ENCODE peak calls at places on chromosome 9, in nine cellular contexts. A is HCT116; D is hypothalamus; N is T-cell; G is CD8-positive, alpha-beta memory T cell; E is NCI-H1417 treated with DMSO at 0.1 percent for 48 hours; B is activated gamma-delta T cell; Y is nucleus accumbens; R is HFF-Myc. I is an unnamed sample.

GRCh38 chr9:30039712-30040111 is 2344.7 kb upstream of the ACO1 start:
- DNase-seq in A (no peak), D (no peak), N (no peak), G (no peak), E (no peak), B (no peak), Y (no peak), R (no peak), I (no peak)

GRCh38 chr9:131677445-131678180 is 62.3 kb downstream of the RAPGEF1 start:
- DNase-seq in A (no peak), D (no peak), N (no peak), G (no peak), E (no peak), B (no peak), Y (no peak), R (peak; percentile 62), I (peak; percentile 31)

GRCh38 chr9:123099548-123099947 is 66.1 kb downstream of the GPR21 start:
- DNase-seq in A (no peak), D (no peak), N (no peak), G (no peak), E (no peak), B (no peak), Y (no peak), R (no peak), I (no peak)

GRCh38 chr9:3968891-3969290 is 331.0 kb downstream of the GLIS3 start:
- DNase-seq in A (peak; percentile 83), D (no peak), N (no peak), G (no peak), E (no peak), B (no peak), Y (no peak), R (no peak), I (no peak)

GRCh38 chr9:109411069-109411761 is 86.9 kb downstream of the PTPN3 start:
- DNase-seq in A (no peak), D (no peak), N (no peak), G (no peak), E (no peak), B (no peak), Y (no peak), R (no peak), I (no peak)

GRCh38 chr9:128498911-128499310 is 5.6 kb upstream of the GLE1 start:
- DNase-seq in A (no peak), D (no peak), N (no peak), G (no peak), E (no peak), B (no peak), Y (no peak), R (no peak), I (no peak)

GRCh38 chr9:21995652-21996275 is 1.2 kb downstream of the CDKN2B-AS1 start:
- DNase-seq in A (no peak), D (no peak), N (no peak), G (peak; percentile 16), E (no peak), B (no peak), Y (no peak), R (no peak), I (peak; percentile 31)

GRCh38 chr9:6757988-6758417 is 230 bp downstream of the KDM4C start:
- DNase-seq in A (no peak), D (peak; percentile 75), N (no peak), G (no peak), E (no peak), B (peak; percentile 95), Y (no peak), R (no peak), I (no peak)

GRCh38 chr9:12781334-12781733 is 6.5 kb downstream of the LURAP1L start:
- DNase-seq in A (no peak), D (no peak), N (no peak), G (no peak), E (no peak), B (no peak), Y (no peak), R (no peak), I (no peak)

GRCh38 chr9:970310-971002 is 6.0 kb upstream of the DMRT3 start:
- DNase-seq in A (no peak), D (no peak), N (no peak), G (no peak), E (no peak), B (no peak), Y (no peak), R (no peak), I (no peak)

GRCh38 chr9:95822583-95823431 is 52.7 kb upstream of the ERCC6L2 start:
- DNase-seq in A (peak; percentile 2), D (no peak), N (no peak), G (no peak), E (no peak), B (no peak), Y (no peak), R (peak; percentile 93), I (no peak)

GRCh38 chr9:113541019-113541900 is 77.7 kb downstream of the RGS3 start:
- DNase-seq in A (peak; percentile 54), D (peak; percentile 75), N (no peak), G (no peak), E (no peak), B (no peak), Y (peak; percentile 62), R (no peak), I (no peak)

GRCh38 chr9:129783516-129784361 is 19.2 kb upstream of the TOR1B start:
- DNase-seq in A (peak; percentile 68), D (peak; percentile 56), N (peak; percentile 77), G (peak; percentile 63), E (no peak), B (no peak), Y (peak; percentile 50), R (peak; percentile 42), I (peak; percentile 71)

GRCh38 chr9:86321373-86321772 is 32.8 kb downstream of the TUT7 start:
- DNase-seq in A (no peak), D (no peak), N (no peak), G (no peak), E (no peak), B (no peak), Y (no peak), R (peak; percentile 27), I (no peak)

GRCh38 chr9:122001491-122002201 is 91.5 kb downstream of the TTLL11 start:
- DNase-seq in A (no peak), D (no peak), N (no peak), G (no peak), E (no peak), B (no peak), Y (no peak), R (no peak), I (no peak)

GRCh38 chr9:112273826-112274225 is 59.6 kb downstream of the PTBP3 start:
- DNase-seq in A (no peak), D (no peak), N (no peak), G (no peak), E (no peak), B (no peak), Y (no peak), R (no peak), I (no peak)

I was measured in central memory CD4-positive, alpha-beta T cell.